ENCODE peak calls at places on chromosome 4, in nine cellular contexts. One of them, this sample, is unnamed.

GRCh38 chr4:21976166-21976565 is 27.6 kb upstream of the KCNIP4 start:
- DNase-seq in left cardiac atrium: no peak
- DNase-seq in glutamatergic neuron: no peak
- DNase-seq in amniotic stem cell: no peak
- DNase-seq in glomerular endothelial cell: no peak
- DNase-seq in stimulated activated CD8-positive, alpha-beta memory T cell treated with anti-CD3 and anti-CD28 coated beads, Interleukin-4, amount 100 ng/mL, for 48 hours: no peak
- DNase-seq in osteocyte: no peak
- DNase-seq in activated T-helper 2 cell treated with anti-CD3 and anti-CD28 coated beads, Interferon-gamma antibody, Interleukin-2, Interleukin-4, amounts not matched to agents 10 μg/mL and 5 μg/mL and 100 μg/mL, durations not matched to agents 14 hours and 24 hours and 36 hours: no peak
- DNase-seq in HT1080: no peak
- DNase-seq in this sample: no peak

GRCh38 chr4:71634364-71634763 is 149.5 kb downstream of the GC start:
- DNase-seq in HT1080: no peak
- DNase-seq in amniotic stem cell: no peak
- DNase-seq in glomerular endothelial cell: no peak
- DNase-seq in glutamatergic neuron: no peak
- DNase-seq in activated T-helper 2 cell treated with anti-CD3 and anti-CD28 coated beads, Interferon-gamma antibody, Interleukin-2, Interleukin-4, amounts not matched to agents 10 μg/mL and 5 μg/mL and 100 μg/mL, durations not matched to agents 14 hours and 24 hours and 36 hours: no peak
- DNase-seq in left cardiac atrium: no peak
- DNase-seq in osteocyte: no peak
- DNase-seq in stimulated activated CD8-positive, alpha-beta memory T cell treated with anti-CD3 and anti-CD28 coated beads, Interleukin-4, amount 100 ng/mL, for 48 hours: no peak
- DNase-seq in this sample: no peak

GRCh38 chr4:124708517-124709300 is 3.8 kb downstream of the ANKRD50 start:
- DNase-seq in glutamatergic neuron: no peak
- DNase-seq in glomerular endothelial cell: no peak
- DNase-seq in stimulated activated CD8-positive, alpha-beta memory T cell treated with anti-CD3 and anti-CD28 coated beads, Interleukin-4, amount 100 ng/mL, for 48 hours: no peak
- DNase-seq in osteocyte: no peak
- DNase-seq in amniotic stem cell: no peak
- DNase-seq in HT1080: no peak
- DNase-seq in activated T-helper 2 cell treated with anti-CD3 and anti-CD28 coated beads, Interferon-gamma antibody, Interleukin-2, Interleukin-4, amounts not matched to agents 10 μg/mL and 5 μg/mL and 100 μg/mL, durations not matched to agents 14 hours and 24 hours and 36 hours: no peak
- DNase-seq in left cardiac atrium: no peak
- DNase-seq in this sample: no peak

GRCh38 chr4:150136481-150136880 is 58.2 kb downstream of the DCLK2 start:
- DNase-seq in left cardiac atrium: no peak
- DNase-seq in stimulated activated CD8-positive, alpha-beta memory T cell treated with anti-CD3 and anti-CD28 coated beads, Interleukin-4, amount 100 ng/mL, for 48 hours: no peak
- DNase-seq in amniotic stem cell: no peak
- DNase-seq in glutamatergic neuron: no peak
- DNase-seq in activated T-helper 2 cell treated with anti-CD3 and anti-CD28 coated beads, Interferon-gamma antibody, Interleukin-2, Interleukin-4, amounts not matched to agents 10 μg/mL and 5 μg/mL and 100 μg/mL, durations not matched to agents 14 hours and 24 hours and 36 hours: no peak
- DNase-seq in osteocyte: no peak
- DNase-seq in glomerular endothelial cell: no peak
- DNase-seq in HT1080: peak
- DNase-seq in this sample: no peak

GRCh38 chr4:5753766-5754528 is 42.9 kb downstream of the EVC start:
- DNase-seq in osteocyte: peak
- DNase-seq in left cardiac atrium: no peak
- DNase-seq in glutamatergic neuron: no peak
- DNase-seq in glomerular endothelial cell: peak
- DNase-seq in amniotic stem cell: peak
- DNase-seq in activated T-helper 2 cell treated with anti-CD3 and anti-CD28 coated beads, Interferon-gamma antibody, Interleukin-2, Interleukin-4, amounts not matched to agents 10 μg/mL and 5 μg/mL and 100 μg/mL, durations not matched to agents 14 hours and 24 hours and 36 hours: no peak
- DNase-seq in stimulated activated CD8-positive, alpha-beta memory T cell treated with anti-CD3 and anti-CD28 coated beads, Interleukin-4, amount 100 ng/mL, for 48 hours: no peak
- DNase-seq in HT1080: peak
- DNase-seq in this sample: no peak

GRCh38 chr4:15689540-15689939 is 7.9 kb downstream of the FAM200B start:
- DNase-seq in left cardiac atrium: no peak
- DNase-seq in stimulated activated CD8-positive, alpha-beta memory T cell treated with anti-CD3 and anti-CD28 coated beads, Interleukin-4, amount 100 ng/mL, for 48 hours: no peak
- DNase-seq in glutamatergic neuron: no peak
- DNase-seq in osteocyte: no peak
- DNase-seq in activated T-helper 2 cell treated with anti-CD3 and anti-CD28 coated beads, Interferon-gamma antibody, Interleukin-2, Interleukin-4, amounts not matched to agents 10 μg/mL and 5 μg/mL and 100 μg/mL, durations not matched to agents 14 hours and 24 hours and 36 hours: no peak
- DNase-seq in HT1080: no peak
- DNase-seq in glomerular endothelial cell: no peak
- DNase-seq in amniotic stem cell: no peak
- DNase-seq in this sample: no peak

GRCh38 chr4:57093816-57094481 is 16.2 kb downstream of the IGFBP7 start:
- DNase-seq in osteocyte: no peak
- DNase-seq in HT1080: no peak
- DNase-seq in left cardiac atrium: no peak
- DNase-seq in stimulated activated CD8-positive, alpha-beta memory T cell treated with anti-CD3 and anti-CD28 coated beads, Interleukin-4, amount 100 ng/mL, for 48 hours: no peak
- DNase-seq in amniotic stem cell: no peak
- DNase-seq in activated T-helper 2 cell treated with anti-CD3 and anti-CD28 coated beads, Interferon-gamma antibody, Interleukin-2, Interleukin-4, amounts not matched to agents 10 μg/mL and 5 μg/mL and 100 μg/mL, durations not matched to agents 14 hours and 24 hours and 36 hours: no peak
- DNase-seq in glomerular endothelial cell: no peak
- DNase-seq in glutamatergic neuron: no peak
- DNase-seq in this sample: no peak

GRCh38 chr4:147498031-147498700 is 17.3 kb downstream of the EDNRA start:
- DNase-seq in left cardiac atrium: no peak
- DNase-seq in osteocyte: no peak
- DNase-seq in glomerular endothelial cell: no peak
- DNase-seq in glutamatergic neuron: no peak
- DNase-seq in HT1080: peak
- DNase-seq in activated T-helper 2 cell treated with anti-CD3 and anti-CD28 coated beads, Interferon-gamma antibody, Interleukin-2, Interleukin-4, amounts not matched to agents 10 μg/mL and 5 μg/mL and 100 μg/mL, durations not matched to agents 14 hours and 24 hours and 36 hours: no peak
- DNase-seq in stimulated activated CD8-positive, alpha-beta memory T cell treated with anti-CD3 and anti-CD28 coated beads, Interleukin-4, amount 100 ng/mL, for 48 hours: no peak
- DNase-seq in amniotic stem cell: no peak
- DNase-seq in this sample: no peak

GRCh38 chr4:92387459-92388069 is 83.8 kb downstream of the GRID2 start:
- DNase-seq in glutamatergic neuron: no peak
- DNase-seq in activated T-helper 2 cell treated with anti-CD3 and anti-CD28 coated beads, Interferon-gamma antibody, Interleukin-2, Interleukin-4, amounts not matched to agents 10 μg/mL and 5 μg/mL and 100 μg/mL, durations not matched to agents 14 hours and 24 hours and 36 hours: no peak
- DNase-seq in stimulated activated CD8-positive, alpha-beta memory T cell treated with anti-CD3 and anti-CD28 coated beads, Interleukin-4, amount 100 ng/mL, for 48 hours: no peak
- DNase-seq in glomerular endothelial cell: peak
- DNase-seq in amniotic stem cell: peak
- DNase-seq in left cardiac atrium: no peak
- DNase-seq in osteocyte: no peak
- DNase-seq in HT1080: peak
- DNase-seq in this sample: peak

GRCh38 chr4:41176357-41176756 is 38.0 kb downstream of the APBB2 start:
- DNase-seq in activated T-helper 2 cell treated with anti-CD3 and anti-CD28 coated beads, Interferon-gamma antibody, Interleukin-2, Interleukin-4, amounts not matched to agents 10 μg/mL and 5 μg/mL and 100 μg/mL, durations not matched to agents 14 hours and 24 hours and 36 hours: no peak
- DNase-seq in osteocyte: no peak
- DNase-seq in amniotic stem cell: peak
- DNase-seq in glomerular endothelial cell: no peak
- DNase-seq in left cardiac atrium: no peak
- DNase-seq in stimulated activated CD8-positive, alpha-beta memory T cell treated with anti-CD3 and anti-CD28 coated beads, Interleukin-4, amount 100 ng/mL, for 48 hours: no peak
- DNase-seq in HT1080: no peak
- DNase-seq in glutamatergic neuron: no peak
- DNase-seq in this sample: no peak